ENCODE peak calls at places on chromosome 6, in nine cellular contexts. M is HAP-1; S is NCI-H510A treated with DMSO at 0.1 percent for 48 hours; C is RKO; B is skeletal muscle cell; N is activated naive CD4-positive, alpha-beta T cell treated with Interleukin-2 at 50 U/mL for 16 hours; G is CD8-positive, alpha-beta T cell; E is T-helper 2 cell; O is nephron progenitor cell. D is an unnamed sample.

GRCh38 chr6:23180504-23181293 is 611.3 kb downstream of the HDGFL1 start:
- DNase-seq in M (peak; percentile 88), S (peak; percentile 13), C (no peak), B (peak; percentile 80), N (no peak), G (no peak), E (no peak), O (no peak), D (peak; percentile 76)

GRCh38 chr6:9540534-9541126 is 874.2 kb downstream of the TFAP2A start:
- DNase-seq in M (peak; percentile 29), S (peak; percentile 0), C (peak; percentile 73), B (no peak), N (no peak), G (no peak), E (no peak), O (no peak), D (peak; percentile 56)

GRCh38 chr6:11595903-11596302 is 58.4 kb downstream of the TMEM170B start:
- DNase-seq in M (peak; percentile 27), S (no peak), C (no peak), B (no peak), N (no peak), G (no peak), E (no peak), O (no peak), D (no peak)

GRCh38 chr6:17280552-17281090 is 540 bp upstream of the RBM24 start:
- DNase-seq in M (peak; percentile 73), S (no peak), C (no peak), B (no peak), N (no peak), G (no peak), E (no peak), O (peak; percentile 71), D (no peak)

GRCh38 chr6:92647630-92648029 is 771.7 kb downstream of the EPHA7 start:
- DNase-seq in M (no peak), S (peak; percentile 26), C (no peak), B (no peak), N (no peak), G (no peak), E (no peak), O (no peak), D (no peak)

GRCh38 chr6:106128981-106129761 is 43.0 kb downstream of the PRDM1 start:
- DNase-seq in M (no peak), S (no peak), C (peak; percentile 1), B (peak; percentile 53), N (no peak), G (no peak), E (no peak), O (no peak), D (peak; percentile 22)

GRCh38 chr6:129672883-129673631 is 36.9 kb downstream of the ARHGAP18 start:
- DNase-seq in M (no peak), S (no peak), C (peak; percentile 88), B (peak; percentile 44), N (no peak), G (no peak), E (no peak), O (no peak), D (peak; percentile 51)

GRCh38 chr6:48036316-48036715 is 74.7 kb downstream of the PTCHD4 start:
- DNase-seq in M (no peak), S (no peak), C (no peak), B (peak; percentile 57), N (no peak), G (no peak), E (no peak), O (no peak), D (no peak)

GRCh38 chr6:156953125-156953477 is 175.9 kb downstream of the ARID1B start:
- DNase-seq in M (no peak), S (no peak), C (no peak), B (no peak), N (no peak), G (no peak), E (no peak), O (no peak), D (no peak)

GRCh38 chr6:79193971-79194370 is 40.5 kb downstream of the HMGN3 start:
- DNase-seq in M (no peak), S (no peak), C (no peak), B (no peak), N (no peak), G (no peak), E (no peak), O (no peak), D (no peak)

GRCh38 chr6:15247750-15248450 is 2.0 kb downstream of the JARID2 start:
- DNase-seq in M (peak; percentile 75), S (no peak), C (peak; percentile 46), B (no peak), N (peak; percentile 62), G (peak; percentile 59), E (peak; percentile 59), O (peak; percentile 72), D (no peak)